ENCODE peak calls at places on chromosomes 12 and 14, in eight cellular contexts. One of them, this sample, is unnamed.
A peak's percentile ranks its signal among the peaks of the same experiment; 100 is the strongest.

GRCh38 chr12:51475543-51475942 is 50.9 kb downstream of the SLC4A8 start:
- DNase-seq in adipocyte: peak; percentile 9
- DNase-seq in GM23248: peak; percentile 38
- DNase-seq in H7: no peak
- DNase-seq in thoracic aorta: no peak
- DNase-seq in breast epithelium: no peak
- DNase-seq in PC-9: no peak
- DNase-seq in body of pancreas: peak; percentile 22
- DNase-seq in this sample: no peak

GRCh38 chr12:69630191-69630590 is 19.5 kb upstream of the LRRC10 start:
- DNase-seq in thoracic aorta: no peak
- DNase-seq in breast epithelium: no peak
- DNase-seq in GM23248: peak; percentile 18
- DNase-seq in body of pancreas: no peak
- DNase-seq in H7: peak; percentile 65
- DNase-seq in adipocyte: no peak
- DNase-seq in PC-9: no peak
- DNase-seq in this sample: no peak

GRCh38 chr12:54611715-54612116 is 23.0 kb downstream of the LACRT start:
- DNase-seq in GM23248: no peak
- DNase-seq in adipocyte: no peak
- DNase-seq in body of pancreas: no peak
- DNase-seq in breast epithelium: peak; percentile 52
- DNase-seq in thoracic aorta: no peak
- DNase-seq in H7: no peak
- DNase-seq in PC-9: no peak
- DNase-seq in this sample: no peak

GRCh38 chr12:57476162-57476992 is 3.3 kb downstream of the ARHGAP9 start:
- DNase-seq in body of pancreas: peak; percentile 31
- DNase-seq in GM23248: no peak
- DNase-seq in thoracic aorta: no peak
- DNase-seq in breast epithelium: no peak
- DNase-seq in adipocyte: no peak
- DNase-seq in H7: no peak
- DNase-seq in PC-9: no peak
- DNase-seq in this sample: no peak

GRCh38 chr12:111284709-111285108 is 84.2 kb downstream of the PHETA1 start:
- DNase-seq in PC-9: no peak
- DNase-seq in GM23248: no peak
- DNase-seq in H7: peak; percentile 57
- DNase-seq in body of pancreas: no peak
- DNase-seq in breast epithelium: no peak
- DNase-seq in thoracic aorta: no peak
- DNase-seq in adipocyte: no peak
- DNase-seq in this sample: no peak

GRCh38 chr12:89494411-89495231 is 30.0 kb downstream of the GALNT4 start:
- DNase-seq in adipocyte: no peak
- DNase-seq in body of pancreas: no peak
- DNase-seq in PC-9: no peak
- DNase-seq in breast epithelium: no peak
- DNase-seq in thoracic aorta: no peak
- DNase-seq in H7: no peak
- DNase-seq in GM23248: peak; percentile 73
- DNase-seq in this sample: no peak

GRCh38 chr12:71392521-71393145 is 47.0 kb upstream of the LGR5 start:
- DNase-seq in adipocyte: peak; percentile 82
- DNase-seq in thoracic aorta: no peak
- DNase-seq in body of pancreas: peak; percentile 14
- DNase-seq in H7: peak; percentile 56
- DNase-seq in breast epithelium: no peak
- DNase-seq in GM23248: peak; percentile 79
- DNase-seq in PC-9: peak; percentile 34
- DNase-seq in this sample: no peak

GRCh38 chr14:83416476-83416875 is 1882.8 kb upstream of the SEL1L start:
- DNase-seq in GM23248: no peak
- DNase-seq in PC-9: no peak
- DNase-seq in thoracic aorta: no peak
- DNase-seq in breast epithelium: no peak
- DNase-seq in adipocyte: no peak
- DNase-seq in body of pancreas: no peak
- DNase-seq in H7: no peak
- DNase-seq in this sample: no peak

GRCh38 chr14:99672506-99673327 is 11.4 kb upstream of the CYP46A1 start:
- DNase-seq in GM23248: no peak
- DNase-seq in thoracic aorta: no peak
- DNase-seq in PC-9: no peak
- DNase-seq in H7: peak; percentile 58
- DNase-seq in breast epithelium: no peak
- DNase-seq in adipocyte: no peak
- DNase-seq in body of pancreas: no peak
- DNase-seq in this sample: no peak

GRCh38 chr12:100612557-100612956 is 39.1 kb downstream of the GAS2L3 start:
- DNase-seq in body of pancreas: no peak
- DNase-seq in adipocyte: no peak
- DNase-seq in GM23248: no peak
- DNase-seq in breast epithelium: no peak
- DNase-seq in PC-9: no peak
- DNase-seq in H7: no peak
- DNase-seq in thoracic aorta: no peak
- DNase-seq in this sample: no peak

GRCh38 chr12:104465379-104465778 is 8.6 kb downstream of the CHST11 start:
- DNase-seq in GM23248: no peak
- DNase-seq in breast epithelium: no peak
- DNase-seq in body of pancreas: no peak
- DNase-seq in adipocyte: no peak
- DNase-seq in PC-9: no peak
- DNase-seq in thoracic aorta: no peak
- DNase-seq in H7: no peak
- DNase-seq in this sample: no peak

DNA sequence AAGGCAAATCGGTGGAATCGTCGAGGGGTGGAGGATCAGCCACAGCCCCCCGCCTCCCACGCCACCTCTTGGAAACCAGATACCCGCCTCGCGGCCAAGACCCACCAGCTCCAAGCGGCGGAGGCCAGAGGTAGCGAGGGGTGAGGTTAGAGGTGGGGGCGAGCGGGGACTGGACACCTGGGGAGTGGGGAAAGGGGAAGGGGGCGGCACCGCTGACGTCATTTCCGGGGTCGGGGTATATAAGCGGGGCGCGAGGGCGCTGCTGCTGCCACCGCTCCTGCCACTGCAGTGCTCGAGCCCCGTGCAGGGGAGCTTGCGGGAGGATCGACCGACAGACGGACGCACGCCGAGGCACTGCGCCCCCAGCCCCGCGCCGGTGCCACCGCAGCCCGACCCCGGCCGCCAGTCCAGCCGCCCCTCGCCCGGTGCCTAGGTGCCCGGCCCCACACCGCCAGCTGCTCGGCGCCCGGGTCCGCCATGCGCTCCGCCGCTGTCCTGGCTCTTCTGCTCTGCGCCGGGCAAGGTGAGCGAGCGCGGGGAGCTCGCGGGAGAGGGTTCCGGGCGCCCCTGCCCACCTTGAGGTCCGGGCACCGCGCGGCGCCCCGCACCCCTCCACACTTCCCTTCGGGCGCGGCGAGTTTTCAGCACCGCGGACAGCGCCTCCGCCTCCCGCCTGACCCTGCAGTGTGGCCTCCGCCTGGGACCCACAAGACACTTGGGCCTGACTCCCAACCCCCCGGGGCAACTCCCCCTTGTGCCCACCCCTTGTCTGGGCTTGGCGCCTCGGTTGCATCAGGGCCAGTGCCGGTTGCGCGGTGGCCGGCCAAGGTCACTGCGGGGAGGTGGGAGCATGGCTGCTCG is at the start of gene CHGA:
- DNase-seq in adipocyte: peak; percentile 66
- DNase-seq in PC-9: no peak
- DNase-seq in H7: peak; percentile 97
- DNase-seq in thoracic aorta: no peak
- DNase-seq in body of pancreas: peak; percentile 72
- DNase-seq in GM23248: peak; percentile 47
- DNase-seq in breast epithelium: no peak
- DNase-seq in this sample: no peak
- H3K4me3 ChIP-seq in adipocyte: no peak within 1 kb of the TSS
- H3K4me3 ChIP-seq in PC-9: no peak within 1 kb of the TSS
- H3K4me3 ChIP-seq in H7: peak within 1 kb of the TSS; percentile 54
- H3K4me3 ChIP-seq in thoracic aorta: no peak within 1 kb of the TSS
- H3K4me3 ChIP-seq in body of pancreas: no peak within 1 kb of the TSS
- H3K4me3 ChIP-seq in GM23248: no peak within 1 kb of the TSS
- H3K4me3 ChIP-seq in breast epithelium: no peak within 1 kb of the TSS
- H3K4me3 ChIP-seq in this sample: no peak within 1 kb of the TSS

GRCh38 chr14:96839251-96839650 is 42.1 kb downstream of the VRK1 start:
- DNase-seq in breast epithelium: no peak
- DNase-seq in H7: no peak
- DNase-seq in PC-9: no peak
- DNase-seq in adipocyte: no peak
- DNase-seq in GM23248: no peak
- DNase-seq in body of pancreas: no peak
- DNase-seq in thoracic aorta: no peak
- DNase-seq in this sample: no peak
- H3K36me3 ChIP-seq in breast epithelium: no peaks in the 10 kb centered on the region
- H3K36me3 ChIP-seq in H7: no peaks in the 10 kb centered on the region
- H3K36me3 ChIP-seq in PC-9: peaks cover 4% of the 10 kb centered on the region
- H3K36me3 ChIP-seq in adipocyte: peaks cover 5% of the 10 kb centered on the region
- H3K36me3 ChIP-seq in GM23248: no peaks in the 10 kb centered on the region
- H3K36me3 ChIP-seq in body of pancreas: no peaks in the 10 kb centered on the region
- H3K36me3 ChIP-seq in thoracic aorta: no peaks in the 10 kb centered on the region
- H3K36me3 ChIP-seq in this sample: no peaks in the 10 kb centered on the region

DNA sequence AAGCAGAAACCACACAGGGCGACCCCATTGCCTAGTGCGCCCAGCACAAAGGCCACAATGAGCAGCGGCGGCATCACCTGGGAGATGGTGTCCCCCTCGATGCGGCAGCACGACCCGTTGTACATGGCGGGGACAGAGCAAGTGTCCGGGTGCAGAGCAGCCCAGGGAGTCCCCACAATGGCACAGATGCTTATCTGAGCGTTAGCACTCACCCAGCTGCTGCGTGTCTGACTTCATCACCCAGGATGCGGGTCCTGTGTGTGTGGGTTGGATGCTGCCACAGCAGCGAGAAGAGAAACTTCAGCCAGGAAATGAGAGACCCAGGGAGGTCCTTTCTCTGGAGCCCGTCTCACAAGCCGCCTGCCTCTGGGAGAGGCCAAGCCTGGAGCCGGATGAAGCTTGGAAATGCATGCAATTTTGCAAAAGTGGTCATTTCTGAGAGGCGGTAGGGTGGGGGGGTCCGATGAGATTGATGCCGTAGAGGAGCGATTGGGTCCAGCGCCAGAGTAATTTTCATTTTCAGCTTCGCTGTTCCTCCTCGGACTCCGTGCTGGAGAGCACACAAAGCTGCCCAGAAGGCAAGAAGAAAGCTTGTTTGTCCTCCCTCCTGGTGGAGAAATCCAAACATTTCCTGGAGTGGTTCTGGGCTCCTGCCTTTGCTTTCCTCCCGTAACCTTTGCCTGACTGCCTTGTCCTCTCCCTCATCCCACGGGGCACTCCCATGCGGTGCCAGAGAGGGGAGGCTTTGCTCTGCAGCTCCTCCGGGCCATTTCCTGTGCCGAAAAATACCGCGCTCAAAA is at the start of gene HCAR1:
- DNase-seq in adipocyte: peak; percentile 29
- DNase-seq in body of pancreas: no peak
- DNase-seq in GM23248: no peak
- DNase-seq in breast epithelium: peak; percentile 32
- DNase-seq in PC-9: peak; percentile 58
- DNase-seq in thoracic aorta: no peak
- DNase-seq in H7: peak; percentile 61
- DNase-seq in this sample: no peak
- H3K4me3 ChIP-seq in adipocyte: peak within 1 kb of the TSS; percentile 80
- H3K4me3 ChIP-seq in body of pancreas: no peak within 1 kb of the TSS
- H3K4me3 ChIP-seq in GM23248: no peak within 1 kb of the TSS
- H3K4me3 ChIP-seq in breast epithelium: peak within 1 kb of the TSS; percentile 79
- H3K4me3 ChIP-seq in PC-9: peak within 1 kb of the TSS; percentile 77
- H3K4me3 ChIP-seq in thoracic aorta: peak within 1 kb of the TSS; percentile 70
- H3K4me3 ChIP-seq in H7: no peak within 1 kb of the TSS
- H3K4me3 ChIP-seq in this sample: no peak within 1 kb of the TSS

GRCh38 chr12:131795064-131795463 is 33.1 kb upstream of the MMP17 start:
- DNase-seq in body of pancreas: no peak
- DNase-seq in PC-9: no peak
- DNase-seq in GM23248: no peak
- DNase-seq in adipocyte: no peak
- DNase-seq in H7: no peak
- DNase-seq in breast epithelium: no peak
- DNase-seq in thoracic aorta: no peak
- DNase-seq in this sample: no peak
- H3K36me3 ChIP-seq in body of pancreas: peaks cover 21% of the 10 kb centered on the region
- H3K36me3 ChIP-seq in PC-9: peaks cover 9% of the 10 kb centered on the region
- H3K36me3 ChIP-seq in GM23248: peaks cover 18% of the 10 kb centered on the region
- H3K36me3 ChIP-seq in adipocyte: peaks cover 47% of the 10 kb centered on the region
- H3K36me3 ChIP-seq in H7: peaks cover 4% of the 10 kb centered on the region
- H3K36me3 ChIP-seq in breast epithelium: peaks cover 14% of the 10 kb centered on the region
- H3K36me3 ChIP-seq in thoracic aorta: peaks cover 72% of the 10 kb centered on the region
- H3K36me3 ChIP-seq in this sample: peaks cover 56% of the 10 kb centered on the region

GRCh38 chr14:51990488-51990887 is 1.1 kb downstream of the RTRAF start:
- DNase-seq in thoracic aorta: no peak
- DNase-seq in body of pancreas: no peak
- DNase-seq in adipocyte: no peak
- DNase-seq in H7: no peak
- DNase-seq in GM23248: no peak
- DNase-seq in breast epithelium: no peak
- DNase-seq in PC-9: no peak
- DNase-seq in this sample: no peak
- H3K4me3 ChIP-seq in thoracic aorta: peak overlapping the region; percentile 85
- H3K4me3 ChIP-seq in body of pancreas: no peak overlapping the region
- H3K4me3 ChIP-seq in adipocyte: peak overlapping the region; percentile 95
- H3K4me3 ChIP-seq in H7: peak overlapping the region; percentile 97
- H3K4me3 ChIP-seq in GM23248: peak overlapping the region; percentile 99
- H3K4me3 ChIP-seq in breast epithelium: peak overlapping the region; percentile 96
- H3K4me3 ChIP-seq in PC-9: peak overlapping the region; percentile 100
- H3K4me3 ChIP-seq in this sample: peak overlapping the region; percentile 99

GRCh38 chr14:51692646-51693045 is 40.9 kb downstream of the FRMD6 start:
- DNase-seq in body of pancreas: no peak
- DNase-seq in PC-9: no peak
- DNase-seq in thoracic aorta: no peak
- DNase-seq in H7: no peak
- DNase-seq in breast epithelium: no peak
- DNase-seq in GM23248: no peak
- DNase-seq in adipocyte: no peak
- DNase-seq in this sample: no peak
- H3K36me3 ChIP-seq in body of pancreas: no peaks in the 10 kb centered on the region
- H3K36me3 ChIP-seq in PC-9: peaks cover 11% of the 10 kb centered on the region
- H3K36me3 ChIP-seq in thoracic aorta: no peaks in the 10 kb centered on the region
- H3K36me3 ChIP-seq in H7: no peaks in the 10 kb centered on the region
- H3K36me3 ChIP-seq in breast epithelium: no peaks in the 10 kb centered on the region
- H3K36me3 ChIP-seq in GM23248: peaks cover 77% of the 10 kb centered on the region
- H3K36me3 ChIP-seq in adipocyte: peaks cover 37% of the 10 kb centered on the region
- H3K36me3 ChIP-seq in this sample: no peaks in the 10 kb centered on the region

DNA sequence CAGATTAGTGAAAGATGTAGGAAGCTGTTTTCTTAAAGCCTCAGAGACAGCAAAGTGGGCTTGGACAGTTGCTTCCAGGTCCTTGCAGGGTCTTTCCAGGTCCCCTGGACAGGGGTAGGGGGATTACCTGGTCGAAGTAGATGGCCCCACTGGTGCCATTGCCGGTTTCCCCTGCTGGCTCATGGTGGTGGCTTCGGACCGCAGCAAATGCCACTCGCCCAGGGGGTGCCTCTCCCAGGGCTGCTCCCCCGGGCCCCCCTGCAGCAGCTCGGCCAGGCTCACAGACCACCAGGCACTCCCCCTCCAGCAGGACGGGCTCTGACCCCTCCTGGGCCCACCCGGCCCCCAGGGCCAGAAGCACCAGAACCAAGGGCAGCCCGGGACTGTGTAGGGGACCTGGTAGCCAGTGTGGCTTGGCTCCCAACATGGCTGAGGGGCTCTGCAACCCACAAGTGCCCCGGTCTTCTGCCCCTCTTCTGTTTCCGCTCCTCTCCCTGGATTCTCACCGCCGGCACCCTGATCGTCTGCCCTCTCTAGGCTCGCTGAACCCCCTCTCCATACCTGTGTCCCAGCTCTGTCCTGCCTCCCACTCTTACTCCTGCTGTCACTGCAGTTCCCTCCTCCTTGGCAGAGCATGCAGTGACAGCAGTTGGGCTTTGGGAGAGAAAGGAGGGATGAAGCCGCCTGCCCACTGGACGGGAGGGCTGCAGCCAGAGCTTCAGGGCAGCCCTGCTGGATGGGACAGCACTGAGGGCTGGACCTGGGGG is 657 bp downstream of the CBLN3 start:
- DNase-seq in breast epithelium: no peak
- DNase-seq in GM23248: peak; percentile 33
- DNase-seq in thoracic aorta: no peak
- DNase-seq in PC-9: no peak
- DNase-seq in adipocyte: no peak
- DNase-seq in body of pancreas: no peak
- DNase-seq in H7: peak; percentile 68
- DNase-seq in this sample: no peak
- H3K4me3 ChIP-seq in breast epithelium: peak overlapping the region; percentile 94
- H3K4me3 ChIP-seq in GM23248: peak overlapping the region; percentile 97
- H3K4me3 ChIP-seq in thoracic aorta: peak overlapping the region; percentile 83
- H3K4me3 ChIP-seq in PC-9: peak overlapping the region; percentile 64
- H3K4me3 ChIP-seq in adipocyte: peak overlapping the region; percentile 95
- H3K4me3 ChIP-seq in body of pancreas: no peak overlapping the region
- H3K4me3 ChIP-seq in H7: no peak overlapping the region
- H3K4me3 ChIP-seq in this sample: peak overlapping the region; percentile 67